ENCODE peak calls at places on chromosomes 5 and 9, in ten cellular contexts. Z is tibial artery; Y is stomach; R is ovary; I is naive thymus-derived CD4-positive, alpha-beta T cell; P is pancreas; J is PC-3; T is cardiac muscle cell; N is sigmoid colon; V is kidney epithelial cell. E is an unnamed sample. For H3K27me3, the result is how much of the 10 kb centered on the place peaks cover.

GRCh38 chr5:79613571-79613970 is 1.3 kb downstream of the TENT2 start:
- DNase-seq in I (no peak), J (no peak), N (no peak), Y (no peak), P (no peak), R (no peak), T (no peak), V (no peak), Z (no peak), E (no peak)

GRCh38 chr5:71653119-71653518 is 66.0 kb upstream of the CARTPT start:
- DNase-seq in Y (no peak), Z (no peak), R (no peak), I (no peak), N (no peak), P (no peak), J (no peak), V (peak), T (peak), E (no peak)

GRCh38 chr5:82351754-82352145 is 73.6 kb upstream of the RPS23 start:
- DNase-seq in J (peak), Z (no peak), I (peak), R (no peak), Y (no peak), P (no peak), V (no peak), N (no peak), T (peak), E (no peak)

GRCh38 chr5:126462239-126463014 is 39.2 kb downstream of the GRAMD2B start:
- DNase-seq in V (peak), Y (no peak), Z (no peak), N (no peak), R (peak), P (no peak), T (peak), J (no peak), I (no peak), E (no peak)

GRCh38 chr9:107872457-107873192 is 383.1 kb upstream of the KLF4 start:
- DNase-seq in P (no peak), I (no peak), T (no peak), J (no peak), Y (no peak), V (no peak), Z (no peak), N (no peak), R (no peak), E (no peak)

GRCh38 chr5:149671544-149671943 is 58.6 kb upstream of the PPARGC1B start:
- DNase-seq in I (no peak), N (no peak), J (peak), P (no peak), Y (peak), T (no peak), R (no peak), Z (no peak), V (no peak), E (peak)

GRCh38 chr9:17005085-17005484 is 129.8 kb upstream of the CNTLN start:
- DNase-seq in V (peak), R (peak), Y (peak), T (peak), J (peak), P (peak), N (peak), I (no peak), Z (peak), E (no peak)

GRCh38 chr5:44331471-44332079 is 57.6 kb downstream of the FGF10 start:
- DNase-seq in N (no peak), R (no peak), Y (no peak), J (no peak), P (no peak), Z (no peak), I (no peak), V (no peak), T (no peak), E (no peak)

GRCh38 chr5:31730139-31730538 is 91.2 kb downstream of the PDZD2 start:
- DNase-seq in V (no peak), J (no peak), I (no peak), Z (no peak), P (no peak), R (no peak), Y (no peak), N (no peak), T (no peak), E (no peak)

GRCh38 chr5:151740958-151741373 is 17.5 kb downstream of the ATOX1 start:
- DNase-seq in R (no peak), T (peak), P (no peak), I (no peak), Z (no peak), J (peak), Y (no peak), V (peak), N (no peak), E (no peak)

GRCh38 chr5:149779071-149779470 is 49.0 kb downstream of the PPARGC1B start:
- DNase-seq in P (no peak), V (no peak), J (no peak), T (no peak), N (no peak), Z (no peak), Y (no peak), R (no peak), I (no peak), E (no peak)

GRCh38 chr5:96084874-96085545 is 123.4 kb upstream of the ELL2 start:
- DNase-seq in R (no peak), Z (no peak), Y (no peak), J (peak), N (no peak), P (no peak), I (no peak), V (no peak), T (no peak), E (no peak)

GRCh38 chr5:157143127-157143959 is 678 bp upstream of the MED7 start:
- DNase-seq in N (peak), J (no peak), P (no peak), V (no peak), T (peak), I (no peak), Y (peak), R (peak), Z (peak), E (peak)

GRCh38 chr5:39005566-39006232 is 68.5 kb downstream of the RICTOR start:
- DNase-seq in I (peak), P (no peak), N (no peak), T (no peak), Z (no peak), J (peak), V (no peak), Y (no peak), R (no peak), E (no peak)

GRCh38 chr9:20685769-20686168 is 1.7 kb downstream of the FOCAD start:
- DNase-seq in R (no peak), Z (no peak), T (no peak), Y (no peak), N (no peak), J (no peak), I (no peak), V (no peak), P (no peak), E (no peak)

GRCh38 chr9:9950813-9951212 is 662.0 kb downstream of the PTPRD start:
- DNase-seq in I (no peak), T (no peak), P (no peak), N (no peak), V (no peak), Z (no peak), R (no peak), J (no peak), Y (no peak), E (no peak)

GRCh38 chr9:80811003-80811402 is 878.3 kb downstream of the TLE1 start:
- DNase-seq in R (no peak), T (peak), P (no peak), V (no peak), Z (no peak), I (no peak), Y (no peak), J (peak), N (no peak), E (no peak)

GRCh38 chr5:9557696-9558095 is 11.8 kb upstream of the SEMA5A start:
- DNase-seq in P (no peak), V (no peak), T (no peak), I (no peak), R (no peak), Y (no peak), N (no peak), J (peak), Z (no peak), E (no peak)

GRCh38 chr5:143316337-143316736 is 87.1 kb downstream of the NR3C1 start:
- DNase-seq in J (no peak), Z (no peak), N (no peak), R (no peak), I (no peak), P (no peak), T (no peak), Y (no peak), V (no peak), E (no peak)

GRCh38 chr5:105133087-105133486 is 1570.5 kb upstream of the NUDT12 start:
- DNase-seq in T (no peak), P (no peak), Z (no peak), I (no peak), J (no peak), N (no peak), V (no peak), Y (no peak), R (no peak), E (no peak)

GRCh38 chr9:16825971-16826370 is 44.5 kb downstream of the BNC2 start:
- DNase-seq in Y (no peak), N (no peak), I (no peak), V (no peak), P (no peak), Z (no peak), R (no peak), J (peak), T (peak), E (no peak)

GRCh38 chr5:115179959-115180709 is 10.4 kb upstream of the TRIM36 start:
- DNase-seq in J (peak), Y (no peak), Z (peak), R (peak), T (peak), P (peak), I (peak), N (no peak), V (no peak), E (peak)

GRCh38 chr9:16092142-16092541 is 539.3 kb downstream of the CCDC171 start:
- DNase-seq in T (no peak), R (no peak), I (no peak), P (no peak), V (no peak), N (no peak), Y (no peak), J (no peak), Z (no peak), E (no peak)

GRCh38 chr5:89396262-89396975 is 513.4 kb upstream of the MEF2C start:
- DNase-seq in R (no peak), V (no peak), J (no peak), T (peak), I (no peak), Y (no peak), Z (no peak), P (no peak), N (no peak), E (no peak)

GRCh38 chr9:70170151-70170795 is 88.5 kb upstream of the SMC5 start:
- DNase-seq in N (no peak), J (no peak), V (no peak), Z (no peak), Y (no peak), R (no peak), I (no peak), T (no peak), P (no peak), E (no peak)

GRCh38 chr5:317086-317811 is 4.3 kb upstream of the AHRR start:
- DNase-seq in Z (no peak), Y (no peak), I (no peak), R (no peak), P (no peak), N (no peak), T (peak), J (peak), V (no peak), E (peak)

GRCh38 chr5:51208291-51208690 is 175.0 kb upstream of the ISL1 start:
- DNase-seq in T (no peak), I (no peak), Z (no peak), J (no peak), P (no peak), R (no peak), V (no peak), Y (no peak), N (no peak), E (no peak)

GRCh38 chr5:138077064-138077696 is 6.7 kb upstream of the WNT8A start:
- DNase-seq in V (no peak), P (no peak), Z (peak), R (peak), J (peak), T (peak), N (peak), Y (peak), I (peak), E (peak)

GRCh38 chr9:107761307-107761706 is 271.7 kb upstream of the KLF4 start:
- DNase-seq in V (no peak), I (no peak), R (no peak), T (no peak), Y (no peak), N (no peak), J (no peak), Z (no peak), P (no peak), E (no peak)

GRCh38 chr5:158979749-158980521 is 119.8 kb downstream of the EBF1 start:
- DNase-seq in J (peak), R (peak), T (peak), V (no peak), N (peak), I (no peak), P (peak), Y (peak), Z (peak), E (peak)

GRCh38 chr9:126248680-126249079 is 77.9 kb upstream of the MVB12B start:
- DNase-seq in I (no peak), P (no peak), N (no peak), Z (no peak), V (peak), T (peak), J (peak), Y (no peak), R (no peak), E (no peak)

GRCh38 chr5:76794871-76795270 is 24.0 kb upstream of the F2RL1 start:
- DNase-seq in N (no peak), T (peak), V (peak), P (no peak), R (no peak), Z (no peak), I (no peak), Y (no peak), J (peak), E (no peak)

GRCh38 chr5:168480601-168481000 is 5.7 kb upstream of the RARS1 start:
- DNase-seq in N (no peak), Y (no peak), J (peak), V (no peak), R (no peak), T (no peak), Z (no peak), I (no peak), P (no peak), E (no peak)

DNA sequence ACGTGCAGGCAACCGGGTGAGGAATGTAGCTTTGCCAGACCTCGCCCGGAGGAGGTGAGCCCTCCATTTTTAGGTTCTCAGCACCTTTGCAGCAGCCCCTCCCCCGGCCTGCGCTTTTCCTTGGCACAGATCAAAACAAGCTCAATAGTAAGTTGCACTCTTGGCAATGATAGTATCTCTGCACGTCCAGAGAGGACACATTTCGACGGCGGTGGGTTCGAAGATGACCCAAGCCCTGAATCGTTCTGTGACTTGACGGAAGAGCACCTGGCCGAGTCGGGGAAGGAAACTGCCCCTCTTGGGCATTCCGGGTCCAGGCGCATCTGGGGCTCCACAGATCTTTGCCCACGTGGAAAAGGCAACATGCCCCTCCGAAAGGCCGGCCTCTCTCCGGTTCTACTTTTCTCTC is 904 bp downstream of the GDNF start:
- DNase-seq in Z (no peak), V (no peak), I (no peak), Y (no peak), P (no peak), J (no peak), T (no peak), R (no peak), N (no peak), E (no peak)
- H3K27me3 ChIP-seq in Z (half or more), V (half or more), I (under half), Y (under half), P (under half), J (half or more), T (half or more), R (under half), N (under half), E (under half)

DNA sequence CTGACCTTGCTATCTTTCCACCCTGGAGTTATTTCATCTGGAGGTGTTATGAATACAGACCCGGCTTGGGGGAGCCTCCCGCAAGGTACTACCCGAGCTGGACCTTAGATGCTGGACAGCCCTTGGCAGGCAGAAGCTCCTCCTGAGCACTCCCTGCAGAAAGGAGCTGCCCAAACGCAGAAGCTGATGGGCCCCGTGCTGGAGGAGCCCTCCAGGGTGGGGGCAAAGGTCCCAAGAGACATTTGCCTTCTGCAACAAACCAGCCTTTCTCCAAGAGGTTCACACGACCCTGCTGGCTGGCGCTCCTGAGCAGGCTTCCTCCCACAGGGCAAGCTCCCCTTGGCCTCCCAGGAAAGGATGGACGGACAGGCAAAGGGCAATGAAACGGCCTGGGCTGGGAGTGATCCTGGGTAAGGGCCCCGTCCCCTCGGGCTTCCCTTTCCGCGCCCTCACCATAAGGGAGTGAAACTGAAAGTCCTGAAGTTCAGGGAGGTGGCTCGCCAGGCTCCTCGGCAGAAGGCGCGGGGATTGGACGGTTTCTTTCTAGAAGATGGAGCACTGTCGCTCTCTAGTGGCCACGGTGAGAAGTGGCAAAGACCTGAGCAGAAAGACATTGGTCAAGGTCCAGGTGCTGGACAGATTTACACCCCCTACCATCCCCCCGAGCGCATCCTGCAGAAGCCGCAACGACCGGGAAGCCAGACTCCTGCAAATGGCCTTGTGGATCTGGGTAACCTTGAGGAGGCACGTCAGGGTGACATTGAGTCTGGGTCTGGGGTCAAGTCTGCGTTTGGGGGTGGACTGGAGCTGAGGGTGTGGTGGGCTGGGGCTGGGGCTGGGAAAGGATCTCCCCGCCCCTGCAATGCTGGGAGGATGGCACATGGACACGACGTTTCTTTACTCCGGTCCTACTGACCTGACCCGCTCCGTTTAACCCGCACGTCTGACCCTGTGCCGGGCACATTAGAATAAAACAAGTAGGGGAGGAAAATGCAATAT is 56.4 kb downstream of the NEURL1B start:
- DNase-seq in R (peak), N (peak), Z (peak), Y (peak), V (peak), I (peak), J (peak), T (peak), P (peak), E (peak)
- H3K4me3 ChIP-seq in R (peak), N (peak), Z (peak), Y (peak), V (peak), I (peak), J (peak), T (no peak), P (peak), E (peak)

GRCh38 chr9:93183106-93183662 is 755 bp upstream of the WNK2 start:
- DNase-seq in J (no peak), T (no peak), P (no peak), R (no peak), I (no peak), N (no peak), Z (no peak), Y (no peak), V (no peak), E (no peak)
- H3K27me3 ChIP-seq in J (under half), T (under half), P (under half), R (under half), I (under half), N (under half), Z (under half), Y (under half), V (half or more), E (under half)

GRCh38 chr5:15023846-15024245 is 152.3 kb upstream of the ANKH start:
- DNase-seq in V (no peak), R (no peak), T (no peak), Z (no peak), N (no peak), J (peak), I (no peak), P (no peak), Y (no peak), E (no peak)

GRCh38 chr5:15026944-15027343 is 155.4 kb upstream of the ANKH start:
- DNase-seq in I (no peak), P (no peak), N (no peak), Y (no peak), T (no peak), V (no peak), R (no peak), Z (no peak), J (no peak), E (no peak)

GRCh38 chr5:15026011-15026481 is 154.5 kb upstream of the ANKH start:
- DNase-seq in Z (no peak), V (no peak), P (no peak), Y (no peak), T (no peak), R (no peak), J (no peak), N (no peak), I (no peak), E (no peak)

GRCh38 chr5:15027764-15028163 is 156.2 kb upstream of the ANKH start:
- DNase-seq in V (no peak), T (no peak), N (no peak), Y (no peak), R (no peak), P (no peak), I (no peak), J (no peak), Z (no peak), E (no peak)

DNA sequence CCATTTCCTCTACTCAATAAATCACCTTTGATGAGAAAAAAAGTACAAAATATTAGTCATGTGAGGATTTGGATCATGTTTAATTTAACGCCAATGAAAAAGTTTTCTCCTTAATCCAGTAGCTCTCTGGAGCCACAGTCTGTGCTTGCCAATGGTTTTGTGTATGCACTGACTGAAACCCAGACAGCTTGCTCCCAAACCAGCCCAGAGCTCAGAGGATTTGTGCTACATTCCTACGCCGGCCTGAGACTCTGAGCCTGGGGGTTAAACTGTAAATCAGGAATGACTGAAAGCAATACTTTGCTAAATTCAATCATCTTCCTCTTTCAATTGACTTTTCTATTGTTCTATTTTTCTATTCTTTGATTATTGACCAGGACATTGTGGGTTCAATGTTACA is 154.9 kb upstream of the ANKH start:
- DNase-seq in I (no peak), R (no peak), V (no peak), T (no peak), J (no peak), Y (no peak), Z (no peak), P (no peak), N (no peak), E (no peak)
- H3K4me3 ChIP-seq in I (no peak), R (no peak), V (no peak), T (no peak), J (no peak), Y (no peak), Z (no peak), P (no peak), N (no peak), E (no peak)

GRCh38 chr9:132516301-132516700 is 66.1 kb upstream of the BARHL1 start:
- DNase-seq in Y (no peak), P (no peak), I (no peak), V (no peak), R (no peak), J (no peak), Z (no peak), N (no peak), T (no peak), E (no peak)
- H3K27me3 ChIP-seq in Y (under half), P (under half), I (under half), V (under half), R (under half), J (under half), Z (half or more), N (under half), T (under half), E (under half)

E was measured in right lobe of liver.